ENCODE peak calls at places on chromosomes 6 and 20, in four cellular contexts. J, G, K and F are unnamed samples.

GRCh38 chr20:5445611-5446010 is 128.9 kb upstream of the PROKR2 start:
- DNase-seq in J (no peak), G (no peak), K (no peak), F (no peak)

GRCh38 chr20:25135031-25135430 is 53.1 kb upstream of the VSX1 start:
- DNase-seq in J (no peak), G (no peak), K (peak; percentile 86), F (peak; percentile 85)

GRCh38 chr20:59035381-59035780 is 3.2 kb upstream of the ATP5F1E start:
- DNase-seq in J (no peak), G (no peak), K (no peak), F (no peak)

GRCh38 chr20:19077370-19078220 is 134.8 kb upstream of the SLC24A3 start:
- DNase-seq in J (no peak), G (no peak), K (no peak), F (no peak)

GRCh38 chr20:63501818-63502670 is 3.2 kb upstream of the EEF1A2 start:
- DNase-seq in J (peak; percentile 16), G (no peak), K (no peak), F (no peak)

GRCh38 chr6:32439708-32440214 is at the start of gene HLA-DRA:
- DNase-seq in J (peak; percentile 33), G (no peak), K (no peak), F (no peak)

GRCh38 chr6:123965894-123966293 is 162.2 kb downstream of the NKAIN2 start:
- DNase-seq in J (peak; percentile 23), G (no peak), K (no peak), F (no peak)

GRCh38 chr20:49729780-49730179 is 16.1 kb upstream of the B4GALT5 start:
- DNase-seq in J (peak; percentile 69), G (no peak), K (no peak), F (no peak)

GRCh38 chr6:68719761-68720160 is 84.7 kb downstream of the ADGRB3 start:
- DNase-seq in J (no peak), G (no peak), K (no peak), F (no peak)

GRCh38 chr20:62925420-62926228 is 681 bp downstream of the DIDO1 start:
- DNase-seq in J (peak; percentile 16), G (no peak), K (peak; percentile 29), F (peak; percentile 48)

GRCh38 chr6:132763269-132763668 is 5.6 kb upstream of the VNN2 start:
- DNase-seq in J (no peak), G (no peak), K (no peak), F (no peak)

GRCh38 chr6:7636151-7636550 is 46.2 kb downstream of the SNRNP48 start:
- DNase-seq in J (no peak), G (no peak), K (no peak), F (no peak)

GRCh38 chr6:86030875-86031274 is 388.2 kb upstream of the SYNCRIP start:
- DNase-seq in J (no peak), G (no peak), K (no peak), F (no peak)

GRCh38 chr20:20205141-20205861 is 153.0 kb downstream of the CFAP61 start:
- DNase-seq in J (no peak), G (no peak), K (no peak), F (no peak)

GRCh38 chr6:159169557-159170332 is 545 bp downstream of the FNDC1 start:
- DNase-seq in J (peak; percentile 14), G (no peak), K (peak; percentile 72), F (peak; percentile 8)

GRCh38 chr6:159169193-159169555 is at the start of gene FNDC1:
- DNase-seq in J (no peak), G (no peak), K (peak; percentile 43), F (no peak)

GRCh38 chr6:159168536-159169192 is 536 bp upstream of the FNDC1 start:
- DNase-seq in J (peak; percentile 5), G (no peak), K (peak; percentile 68), F (peak; percentile 25)

GRCh38 chr6:159170999-159171712 is 2.0 kb downstream of the FNDC1 start:
- DNase-seq in J (peak; percentile 75), G (no peak), K (peak; percentile 77), F (no peak)

GRCh38 chr6:159170333-159170672 is 1.1 kb downstream of the FNDC1 start:
- DNase-seq in J (no peak), G (no peak), K (no peak), F (no peak)
- H3K4me3 ChIP-seq in J (peak overlapping the region; percentile 34), G (peak overlapping the region; percentile 30), K (peak overlapping the region; percentile 3), F (no peak overlapping the region)

DNA sequence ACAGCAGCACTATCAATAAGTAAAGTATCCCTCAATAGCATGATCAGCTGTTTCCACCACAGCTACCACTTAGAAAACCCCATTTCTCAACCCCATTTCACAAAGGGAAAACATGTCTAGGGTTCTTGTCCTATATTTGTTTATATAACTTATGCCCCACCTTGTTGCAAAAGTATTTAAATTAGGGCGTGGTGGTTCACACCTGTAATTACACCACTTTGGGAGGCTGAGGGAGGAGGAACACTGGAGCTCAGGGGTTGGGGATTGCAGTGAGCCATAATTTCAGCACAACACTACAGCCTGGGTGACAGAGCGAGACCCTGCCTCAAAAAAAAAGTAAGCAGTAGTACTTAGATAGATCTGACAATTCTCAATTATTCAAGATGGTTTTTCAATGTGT is 3.7 kb downstream of the MRPL14 start:
- DNase-seq in J (no peak), G (no peak), K (no peak), F (no peak)
- H3K4me3 ChIP-seq in J (no peak overlapping the region), G (no peak overlapping the region), K (no peak overlapping the region), F (no peak overlapping the region)

GRCh38 chr6:149895702-149896310 is 2.1 kb downstream of the RAET1E start:
- DNase-seq in J (peak; percentile 62), G (no peak), K (peak; percentile 33), F (peak; percentile 40)
- H3K4me3 ChIP-seq in J (no peak overlapping the region), G (no peak overlapping the region), K (no peak overlapping the region), F (no peak overlapping the region)

GRCh38 chr6:39882567-39882953 is 51.7 kb downstream of the MOCS1 start:
- DNase-seq in J (peak; percentile 98), G (no peak), K (peak; percentile 62), F (peak; percentile 52)
- H3K4me3 ChIP-seq in J (no peak overlapping the region), G (no peak overlapping the region), K (no peak overlapping the region), F (no peak overlapping the region)

DNA sequence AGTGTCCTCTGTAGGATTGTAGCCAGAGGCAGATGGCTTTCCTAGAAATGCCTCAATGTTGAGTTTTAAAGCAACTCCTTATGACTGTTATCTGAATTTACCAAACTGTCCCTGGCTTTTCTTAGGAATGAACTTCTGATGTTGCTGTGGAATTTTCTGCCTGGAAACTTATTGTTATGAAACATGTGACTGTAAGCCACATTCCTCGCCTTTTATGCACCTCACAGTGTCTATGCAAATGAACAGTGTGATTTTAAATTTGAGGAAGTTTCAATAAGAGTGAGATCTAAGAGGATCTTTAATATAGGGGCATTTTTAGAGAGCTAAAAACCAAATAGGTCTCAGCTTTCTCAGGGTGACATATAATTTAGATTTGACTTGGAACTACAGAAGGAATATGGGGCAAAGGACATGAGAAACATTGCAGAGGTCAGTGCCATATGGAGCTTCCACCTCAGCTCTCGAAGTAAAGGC is 2.3 kb upstream of the CCR6 start:
- DNase-seq in J (no peak), G (no peak), K (no peak), F (no peak)
- H3K4me3 ChIP-seq in J (no peak overlapping the region), G (no peak overlapping the region), K (no peak overlapping the region), F (no peak overlapping the region)

DNA sequence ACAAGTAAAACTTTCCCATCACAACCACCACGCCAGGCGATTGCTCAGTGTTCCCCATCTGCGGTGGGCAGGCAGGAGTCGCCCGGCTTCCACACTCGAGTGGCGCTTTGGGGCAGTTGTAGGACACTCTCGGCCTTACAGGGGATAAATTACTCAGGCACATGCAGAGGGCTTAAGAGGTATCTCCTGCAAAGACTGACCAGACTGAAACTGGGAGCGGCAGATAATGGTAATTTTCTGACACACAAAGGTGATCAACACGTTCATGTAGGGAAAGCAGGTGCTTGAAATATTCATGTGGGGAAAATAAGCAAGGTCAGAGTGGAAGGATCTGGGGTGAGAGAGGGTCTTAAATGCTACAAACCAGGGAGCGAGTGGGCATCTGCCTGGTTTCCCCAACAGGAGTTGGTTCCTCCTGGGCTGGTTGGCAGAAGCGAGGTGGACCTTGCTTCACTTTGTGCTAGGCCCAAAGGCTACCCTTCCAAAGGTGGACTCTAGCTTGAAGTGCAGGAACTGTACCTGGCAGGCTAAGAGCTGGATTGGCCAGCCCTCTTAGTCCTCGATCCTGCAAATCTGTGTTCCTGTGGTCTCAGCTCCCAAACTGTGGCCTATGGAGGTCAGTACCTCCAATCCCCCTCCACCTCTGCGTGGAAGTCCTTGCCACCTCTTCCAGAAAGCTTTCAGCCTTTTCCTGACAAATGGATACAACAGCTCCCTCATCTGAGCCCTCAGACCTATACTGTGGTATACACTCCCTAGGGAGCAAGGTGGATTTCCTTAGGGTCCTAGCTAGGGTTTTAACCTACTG is 16.7 kb downstream of the PLAGL2 start:
- DNase-seq in J (no peak), G (no peak), K (no peak), F (no peak)
- H3K4me3 ChIP-seq in J (peak overlapping the region; percentile 67), G (peak overlapping the region; percentile 58), K (no peak overlapping the region), F (no peak overlapping the region)

GRCh38 chr6:35522660-35523658 is 10.3 kb upstream of the TULP1 start:
- DNase-seq in J (peak; percentile 50), G (no peak), K (peak; percentile 73), F (peak; percentile 70)
- H3K4me3 ChIP-seq in J (no peak overlapping the region), G (peak overlapping the region; percentile 13), K (no peak overlapping the region), F (no peak overlapping the region)